ENCODE peak calls at places on chromosomes 11 and 22, in eight cellular contexts. J is A549, L is HL-60, R is GM13977, H is Peyer's patch, A is sigmoid colon, T is cardiac fibroblast, P is vagina. X is an unnamed sample.

GRCh38 chr11:3155216-3155615 is 9.9 kb downstream of the OSBPL5 start:
- DNase-seq in L (no peak), J (no peak), H (peak), T (no peak), R (no peak), P (no peak), A (no peak), X (no peak)

GRCh38 chr11:116893906-116894305 is 56.5 kb upstream of the APOA1 start:
- DNase-seq in J (no peak), H (no peak), P (no peak), L (no peak), R (no peak), T (no peak), A (no peak), X (no peak)

GRCh38 chr11:77072851-77073327 is 6.1 kb downstream of the CAPN5 start:
- DNase-seq in A (no peak), T (no peak), H (no peak), L (no peak), R (no peak), J (no peak), P (no peak), X (no peak)

GRCh38 chr11:131893988-131894387 is 523.6 kb downstream of the NTM start:
- DNase-seq in J (no peak), H (no peak), P (no peak), R (no peak), T (no peak), A (no peak), L (no peak), X (no peak)

GRCh38 chr11:8019671-8020597 is 32.8 kb downstream of the EIF3F start:
- DNase-seq in T (peak), J (peak), L (no peak), A (no peak), R (peak), P (peak), H (no peak), X (no peak)

GRCh38 chr11:126341760-126342161 is 13.7 kb upstream of the ST3GAL4 start:
- DNase-seq in R (no peak), P (no peak), H (no peak), L (no peak), J (no peak), T (peak), A (no peak), X (no peak)

GRCh38 chr11:93484716-93485115 is 58.5 kb downstream of the SMCO4 start:
- DNase-seq in P (no peak), J (no peak), T (peak), A (no peak), L (no peak), H (no peak), R (no peak), X (peak)

GRCh38 chr11:117064275-117064674 is 34.0 kb downstream of the SIK3 start:
- DNase-seq in P (no peak), R (no peak), J (no peak), A (no peak), T (peak), H (no peak), L (no peak), X (no peak)

GRCh38 chr11:100823360-100823759 is 136.3 kb downstream of the ARHGAP42 start:
- DNase-seq in R (no peak), L (no peak), J (no peak), H (no peak), A (no peak), P (no peak), T (peak), X (peak)

GRCh38 chr22:26674211-26675190 is 17.1 kb downstream of the MIAT start:
- DNase-seq in R (no peak), T (no peak), P (no peak), J (no peak), A (no peak), L (no peak), H (no peak), X (no peak)
- TF ChIP-seq CTCF in R (no peak), T (no peak), P (no peak), J (no peak), A (no peak), L (no peak), H (no peak), X (no peak)

DNA sequence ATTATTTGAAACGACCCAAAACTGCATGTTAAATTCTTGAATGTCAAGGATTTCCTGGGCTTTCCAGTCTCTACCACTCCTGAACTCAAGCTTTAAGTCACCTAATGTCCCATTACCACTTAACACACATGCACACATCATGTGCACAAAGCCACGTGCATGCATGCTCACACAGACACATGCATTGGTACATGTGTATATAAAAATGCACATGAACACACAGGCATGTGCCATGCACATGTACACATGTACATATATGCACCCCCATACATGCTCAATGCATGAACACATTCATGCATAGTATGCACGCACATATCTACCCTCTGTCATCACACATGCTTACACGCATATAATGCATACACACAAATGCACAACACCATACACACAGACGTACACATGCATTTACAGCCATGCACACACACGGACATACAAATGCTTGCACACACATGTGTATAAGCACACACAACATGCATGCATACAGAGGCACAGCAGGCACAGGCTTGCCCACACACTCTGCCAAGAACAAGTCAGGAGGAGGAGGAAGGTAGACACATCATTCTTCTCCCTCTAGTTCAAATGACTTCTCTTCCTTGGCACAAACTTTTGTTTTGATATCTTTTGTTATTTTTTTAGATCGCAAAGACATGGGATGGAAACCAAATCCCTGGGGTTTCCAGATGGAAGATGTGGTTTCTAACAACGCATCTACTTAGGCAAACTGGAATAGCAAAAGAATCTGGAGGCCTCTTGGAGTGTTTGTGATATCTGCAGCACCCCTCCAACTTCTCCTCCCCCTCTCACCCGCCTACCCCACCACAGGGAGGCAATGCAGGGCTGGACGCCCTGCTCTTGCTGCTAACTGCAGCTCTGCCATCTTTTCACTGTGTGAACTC is 24.6 kb downstream of the RASD2 start:
- DNase-seq in R (no peak), P (no peak), H (no peak), T (peak), A (no peak), J (no peak), L (no peak), X (peak)
- TF ChIP-seq CTCF in R (no peak), P (no peak), H (no peak), T (no peak), A (no peak), J (no peak), L (no peak), X (no peak)

GRCh38 chr11:16248248-16248647 is 108.1 kb downstream of the SOX6 start:
- DNase-seq in P (no peak), R (no peak), J (no peak), L (no peak), H (no peak), T (no peak), A (peak), X (no peak)

DNA sequence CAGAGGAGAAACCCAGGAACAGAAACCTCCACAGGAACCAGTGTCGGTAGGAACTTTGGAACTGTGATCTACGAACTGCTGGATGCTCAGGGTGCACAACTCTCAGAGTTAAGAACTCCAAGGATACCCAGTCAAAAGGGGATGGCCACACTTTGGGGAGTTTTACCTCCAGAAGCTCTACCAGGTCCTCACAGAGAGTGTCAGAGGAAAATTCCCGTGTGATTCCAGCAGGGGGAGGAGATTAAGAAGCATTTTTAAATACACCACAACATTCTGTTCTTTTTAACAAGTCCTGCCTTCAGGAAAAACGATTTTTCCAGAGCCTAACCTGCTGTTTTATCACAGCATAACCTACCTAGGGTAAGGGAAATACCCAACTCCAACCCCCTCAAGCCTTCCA is 104.0 kb downstream of the SOX6 start:
- DNase-seq in T (peak), R (no peak), J (peak), L (no peak), A (no peak), P (no peak), H (no peak), X (no peak)
- TF ChIP-seq CTCF in T (peak), R (no peak), J (no peak), L (no peak), A (no peak), P (no peak), H (no peak), X (no peak)

GRCh38 chr11:14361951-14362350 is 3.0 kb upstream of the RRAS2 start:
- DNase-seq in T (no peak), J (no peak), P (no peak), R (no peak), L (no peak), A (no peak), H (no peak), X (no peak)

GRCh38 chr11:14359573-14360031 is 619 bp upstream of the RRAS2 start:
- DNase-seq in A (no peak), T (no peak), L (no peak), R (no peak), P (no peak), J (no peak), H (no peak), X (no peak)

GRCh38 chr11:14364322-14364721 is 5.3 kb upstream of the RRAS2 start:
- DNase-seq in J (no peak), P (no peak), A (no peak), T (no peak), L (no peak), H (no peak), R (no peak), X (no peak)

GRCh38 chr11:14360976-14361375 is 2.0 kb upstream of the RRAS2 start:
- DNase-seq in J (no peak), L (no peak), R (no peak), A (no peak), H (no peak), T (no peak), P (no peak), X (no peak)

DNA sequence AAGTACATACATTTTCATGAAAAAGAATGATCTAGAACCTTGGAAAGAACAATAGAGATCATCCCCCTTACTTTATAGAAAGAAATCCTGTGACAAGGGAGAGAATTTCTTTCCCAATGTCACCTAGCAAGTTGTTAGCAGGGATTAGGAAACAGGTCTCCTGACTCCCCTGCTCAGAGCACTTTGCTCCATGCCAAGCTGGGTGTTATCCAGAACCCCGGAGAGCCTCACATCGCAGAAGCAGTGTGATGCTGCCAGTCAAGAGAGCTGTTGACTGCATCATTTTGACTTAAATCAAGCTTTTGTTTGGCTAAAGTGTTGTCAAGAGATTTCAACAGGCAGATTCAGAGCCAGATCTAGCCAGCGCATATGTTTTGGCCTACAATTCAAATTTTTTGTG is 3.6 kb upstream of the RRAS2 start:
- DNase-seq in H (no peak), L (no peak), J (no peak), R (no peak), A (no peak), T (no peak), P (no peak), X (no peak)
- TF ChIP-seq CTCF in H (no peak), L (no peak), J (no peak), R (no peak), A (no peak), T (no peak), P (no peak), X (no peak)

GRCh38 chr22:22879675-22880029 is 8.0 kb upstream of the IGLL5 start:
- DNase-seq in R (no peak), J (no peak), H (no peak), L (no peak), T (no peak), A (no peak), P (peak), X (no peak)
- TF ChIP-seq CTCF in R (no peak), J (no peak), H (no peak), L (no peak), T (no peak), A (no peak), P (no peak), X (no peak)

GRCh38 chr11:102437727-102438126 is 14.8 kb downstream of the TMEM123 start:
- DNase-seq in P (no peak), T (no peak), L (no peak), H (no peak), A (no peak), R (no peak), J (no peak), X (no peak)
- TF ChIP-seq CTCF in P (no peak), T (no peak), L (no peak), H (no peak), A (no peak), R (no peak), J (no peak), X (no peak)

X was measured in AG09319.